ENCODE peak calls at places on chromosome 19, in eight cellular contexts. One of them, this sample, is unnamed.

GRCh38 chr19:41411682-41412265 is 14.2 kb downstream of the BCKDHA start:
- DNase-seq in activated B cell treated with CpG ODN at 0.5 μM for 24 hours: no peak
- DNase-seq in OCI-LY7: no peak
- DNase-seq in IMR-90: no peak
- DNase-seq in heart right ventricle: peak
- DNase-seq in GM04503: no peak
- DNase-seq in stimulated activated naive CD8-positive, alpha-beta T cell treated with anti-CD3 and anti-CD28 coated beads, Interleukin-15, amount 100 ng/mL, for 72 hours: no peak
- DNase-seq in transverse colon: no peak
- DNase-seq in this sample: no peak

GRCh38 chr19:14582894-14583340 is at the start of gene CLEC17A:
- DNase-seq in activated B cell treated with CpG ODN at 0.5 μM for 24 hours: peak
- DNase-seq in OCI-LY7: peak
- DNase-seq in IMR-90: no peak
- DNase-seq in heart right ventricle: no peak
- DNase-seq in GM04503: no peak
- DNase-seq in stimulated activated naive CD8-positive, alpha-beta T cell treated with anti-CD3 and anti-CD28 coated beads, Interleukin-15, amount 100 ng/mL, for 72 hours: no peak
- DNase-seq in transverse colon: no peak
- DNase-seq in this sample: no peak

GRCh38 chr19:16325161-16325527 is 518 bp downstream of the KLF2 start:
- DNase-seq in activated B cell treated with CpG ODN at 0.5 μM for 24 hours: peak
- DNase-seq in OCI-LY7: peak
- DNase-seq in IMR-90: no peak
- DNase-seq in heart right ventricle: peak
- DNase-seq in GM04503: no peak
- DNase-seq in stimulated activated naive CD8-positive, alpha-beta T cell treated with anti-CD3 and anti-CD28 coated beads, Interleukin-15, amount 100 ng/mL, for 72 hours: peak
- DNase-seq in transverse colon: peak
- DNase-seq in this sample: no peak

GRCh38 chr19:14550201-14550754 is 20.9 kb downstream of the TECR start:
- DNase-seq in activated B cell treated with CpG ODN at 0.5 μM for 24 hours: no peak
- DNase-seq in OCI-LY7: no peak
- DNase-seq in IMR-90: no peak
- DNase-seq in heart right ventricle: no peak
- DNase-seq in GM04503: no peak
- DNase-seq in stimulated activated naive CD8-positive, alpha-beta T cell treated with anti-CD3 and anti-CD28 coated beads, Interleukin-15, amount 100 ng/mL, for 72 hours: no peak
- DNase-seq in transverse colon: peak
- DNase-seq in this sample: no peak

GRCh38 chr19:32206065-32206464 is 139.3 kb upstream of the ZNF507 start:
- DNase-seq in activated B cell treated with CpG ODN at 0.5 μM for 24 hours: no peak
- DNase-seq in OCI-LY7: no peak
- DNase-seq in IMR-90: no peak
- DNase-seq in heart right ventricle: no peak
- DNase-seq in GM04503: no peak
- DNase-seq in stimulated activated naive CD8-positive, alpha-beta T cell treated with anti-CD3 and anti-CD28 coated beads, Interleukin-15, amount 100 ng/mL, for 72 hours: no peak
- DNase-seq in transverse colon: no peak
- DNase-seq in this sample: no peak

GRCh38 chr19:33702606-33703437 is 81.1 kb downstream of the CHST8 start:
- DNase-seq in activated B cell treated with CpG ODN at 0.5 μM for 24 hours: no peak
- DNase-seq in OCI-LY7: no peak
- DNase-seq in IMR-90: no peak
- DNase-seq in heart right ventricle: no peak
- DNase-seq in GM04503: no peak
- DNase-seq in stimulated activated naive CD8-positive, alpha-beta T cell treated with anti-CD3 and anti-CD28 coated beads, Interleukin-15, amount 100 ng/mL, for 72 hours: no peak
- DNase-seq in transverse colon: no peak
- DNase-seq in this sample: no peak

GRCh38 chr19:1228161-1228560 is 9.6 kb downstream of the CBARP start:
- DNase-seq in activated B cell treated with CpG ODN at 0.5 μM for 24 hours: no peak
- DNase-seq in OCI-LY7: no peak
- DNase-seq in IMR-90: no peak
- DNase-seq in heart right ventricle: no peak
- DNase-seq in GM04503: no peak
- DNase-seq in stimulated activated naive CD8-positive, alpha-beta T cell treated with anti-CD3 and anti-CD28 coated beads, Interleukin-15, amount 100 ng/mL, for 72 hours: no peak
- DNase-seq in transverse colon: no peak
- DNase-seq in this sample: no peak

GRCh38 chr19:31718898-31719297 is 369.7 kb upstream of the TSHZ3 start:
- DNase-seq in activated B cell treated with CpG ODN at 0.5 μM for 24 hours: no peak
- DNase-seq in OCI-LY7: no peak
- DNase-seq in IMR-90: no peak
- DNase-seq in heart right ventricle: no peak
- DNase-seq in GM04503: no peak
- DNase-seq in stimulated activated naive CD8-positive, alpha-beta T cell treated with anti-CD3 and anti-CD28 coated beads, Interleukin-15, amount 100 ng/mL, for 72 hours: no peak
- DNase-seq in transverse colon: no peak
- DNase-seq in this sample: no peak

GRCh38 chr19:4803736-4804695 is 12.5 kb downstream of the FEM1A start:
- DNase-seq in activated B cell treated with CpG ODN at 0.5 μM for 24 hours: peak
- DNase-seq in OCI-LY7: peak
- DNase-seq in IMR-90: peak
- DNase-seq in heart right ventricle: peak
- DNase-seq in GM04503: no peak
- DNase-seq in stimulated activated naive CD8-positive, alpha-beta T cell treated with anti-CD3 and anti-CD28 coated beads, Interleukin-15, amount 100 ng/mL, for 72 hours: peak
- DNase-seq in transverse colon: peak
- DNase-seq in this sample: no peak

GRCh38 chr19:34124828-34125227 is 47.5 kb upstream of the LSM14A start:
- DNase-seq in activated B cell treated with CpG ODN at 0.5 μM for 24 hours: no peak
- DNase-seq in OCI-LY7: no peak
- DNase-seq in IMR-90: no peak
- DNase-seq in heart right ventricle: no peak
- DNase-seq in GM04503: no peak
- DNase-seq in stimulated activated naive CD8-positive, alpha-beta T cell treated with anti-CD3 and anti-CD28 coated beads, Interleukin-15, amount 100 ng/mL, for 72 hours: no peak
- DNase-seq in transverse colon: no peak
- DNase-seq in this sample: no peak

GRCh38 chr19:41696402-41697197 is 8.5 kb upstream of the CEACAM7 start:
- DNase-seq in activated B cell treated with CpG ODN at 0.5 μM for 24 hours: peak
- DNase-seq in OCI-LY7: no peak
- DNase-seq in IMR-90: no peak
- DNase-seq in heart right ventricle: no peak
- DNase-seq in GM04503: no peak
- DNase-seq in stimulated activated naive CD8-positive, alpha-beta T cell treated with anti-CD3 and anti-CD28 coated beads, Interleukin-15, amount 100 ng/mL, for 72 hours: no peak
- DNase-seq in transverse colon: peak
- DNase-seq in this sample: no peak

GRCh38 chr19:8445488-8446001 is 770 bp downstream of the HNRNPM start:
- DNase-seq in activated B cell treated with CpG ODN at 0.5 μM for 24 hours: peak
- DNase-seq in OCI-LY7: peak
- DNase-seq in IMR-90: no peak
- DNase-seq in heart right ventricle: peak
- DNase-seq in GM04503: no peak
- DNase-seq in stimulated activated naive CD8-positive, alpha-beta T cell treated with anti-CD3 and anti-CD28 coated beads, Interleukin-15, amount 100 ng/mL, for 72 hours: peak
- DNase-seq in transverse colon: peak
- DNase-seq in this sample: no peak

GRCh38 chr19:48400018-48400742 is 6.7 kb downstream of the GRIN2D start:
- DNase-seq in activated B cell treated with CpG ODN at 0.5 μM for 24 hours: peak
- DNase-seq in OCI-LY7: no peak
- DNase-seq in IMR-90: peak
- DNase-seq in heart right ventricle: peak
- DNase-seq in GM04503: no peak
- DNase-seq in stimulated activated naive CD8-positive, alpha-beta T cell treated with anti-CD3 and anti-CD28 coated beads, Interleukin-15, amount 100 ng/mL, for 72 hours: no peak
- DNase-seq in transverse colon: peak
- DNase-seq in this sample: no peak

GRCh38 chr19:39182174-39182505 is 14.6 kb upstream of the NCCRP1 start:
- DNase-seq in activated B cell treated with CpG ODN at 0.5 μM for 24 hours: no peak
- DNase-seq in OCI-LY7: no peak
- DNase-seq in IMR-90: no peak
- DNase-seq in heart right ventricle: no peak
- DNase-seq in GM04503: no peak
- DNase-seq in stimulated activated naive CD8-positive, alpha-beta T cell treated with anti-CD3 and anti-CD28 coated beads, Interleukin-15, amount 100 ng/mL, for 72 hours: no peak
- DNase-seq in transverse colon: no peak
- DNase-seq in this sample: no peak

GRCh38 chr19:46788968-46789338 is 559 bp upstream of the SLC1A5 start:
- DNase-seq in activated B cell treated with CpG ODN at 0.5 μM for 24 hours: no peak
- DNase-seq in OCI-LY7: no peak
- DNase-seq in IMR-90: no peak
- DNase-seq in heart right ventricle: no peak
- DNase-seq in GM04503: no peak
- DNase-seq in stimulated activated naive CD8-positive, alpha-beta T cell treated with anti-CD3 and anti-CD28 coated beads, Interleukin-15, amount 100 ng/mL, for 72 hours: no peak
- DNase-seq in transverse colon: no peak
- DNase-seq in this sample: no peak

GRCh38 chr19:6773323-6773931 is 919 bp downstream of the VAV1 start:
- DNase-seq in activated B cell treated with CpG ODN at 0.5 μM for 24 hours: peak
- DNase-seq in OCI-LY7: peak
- DNase-seq in IMR-90: no peak
- DNase-seq in heart right ventricle: peak
- DNase-seq in GM04503: no peak
- DNase-seq in stimulated activated naive CD8-positive, alpha-beta T cell treated with anti-CD3 and anti-CD28 coated beads, Interleukin-15, amount 100 ng/mL, for 72 hours: peak
- DNase-seq in transverse colon: peak
- DNase-seq in this sample: no peak

GRCh38 chr19:35294328-35294727 is 2.4 kb downstream of the MAG start:
- DNase-seq in activated B cell treated with CpG ODN at 0.5 μM for 24 hours: no peak
- DNase-seq in OCI-LY7: no peak
- DNase-seq in IMR-90: no peak
- DNase-seq in heart right ventricle: no peak
- DNase-seq in GM04503: no peak
- DNase-seq in stimulated activated naive CD8-positive, alpha-beta T cell treated with anti-CD3 and anti-CD28 coated beads, Interleukin-15, amount 100 ng/mL, for 72 hours: no peak
- DNase-seq in transverse colon: no peak
- DNase-seq in this sample: no peak

GRCh38 chr19:50633359-50633758 is 6.3 kb downstream of the SYT3 start:
- DNase-seq in activated B cell treated with CpG ODN at 0.5 μM for 24 hours: no peak
- DNase-seq in OCI-LY7: no peak
- DNase-seq in IMR-90: no peak
- DNase-seq in heart right ventricle: no peak
- DNase-seq in GM04503: no peak
- DNase-seq in stimulated activated naive CD8-positive, alpha-beta T cell treated with anti-CD3 and anti-CD28 coated beads, Interleukin-15, amount 100 ng/mL, for 72 hours: no peak
- DNase-seq in transverse colon: no peak
- DNase-seq in this sample: no peak

GRCh38 chr19:17722655-17723240 is 3.5 kb downstream of the MAP1S start:
- DNase-seq in activated B cell treated with CpG ODN at 0.5 μM for 24 hours: no peak
- DNase-seq in OCI-LY7: no peak
- DNase-seq in IMR-90: no peak
- DNase-seq in heart right ventricle: no peak
- DNase-seq in GM04503: no peak
- DNase-seq in stimulated activated naive CD8-positive, alpha-beta T cell treated with anti-CD3 and anti-CD28 coated beads, Interleukin-15, amount 100 ng/mL, for 72 hours: no peak
- DNase-seq in transverse colon: no peak
- DNase-seq in this sample: no peak

GRCh38 chr19:19562665-19563347 is 24.7 kb downstream of the CILP2 start:
- DNase-seq in activated B cell treated with CpG ODN at 0.5 μM for 24 hours: no peak
- DNase-seq in OCI-LY7: no peak
- DNase-seq in IMR-90: no peak
- DNase-seq in heart right ventricle: no peak
- DNase-seq in GM04503: no peak
- DNase-seq in stimulated activated naive CD8-positive, alpha-beta T cell treated with anti-CD3 and anti-CD28 coated beads, Interleukin-15, amount 100 ng/mL, for 72 hours: peak
- DNase-seq in transverse colon: no peak
- DNase-seq in this sample: no peak

GRCh38 chr19:3983936-3984583 is 1.2 kb downstream of the EEF2 start:
- DNase-seq in activated B cell treated with CpG ODN at 0.5 μM for 24 hours: no peak
- DNase-seq in OCI-LY7: peak
- DNase-seq in IMR-90: peak
- DNase-seq in heart right ventricle: no peak
- DNase-seq in GM04503: no peak
- DNase-seq in stimulated activated naive CD8-positive, alpha-beta T cell treated with anti-CD3 and anti-CD28 coated beads, Interleukin-15, amount 100 ng/mL, for 72 hours: peak
- DNase-seq in transverse colon: peak
- DNase-seq in this sample: no peak

GRCh38 chr19:33492951-33493350 is 28.6 kb downstream of the PEPD start:
- DNase-seq in activated B cell treated with CpG ODN at 0.5 μM for 24 hours: no peak
- DNase-seq in OCI-LY7: no peak
- DNase-seq in IMR-90: no peak
- DNase-seq in heart right ventricle: no peak
- DNase-seq in GM04503: no peak
- DNase-seq in stimulated activated naive CD8-positive, alpha-beta T cell treated with anti-CD3 and anti-CD28 coated beads, Interleukin-15, amount 100 ng/mL, for 72 hours: no peak
- DNase-seq in transverse colon: no peak
- DNase-seq in this sample: no peak

GRCh38 chr19:49863935-49864320 is 3.4 kb downstream of the PNKP start:
- DNase-seq in activated B cell treated with CpG ODN at 0.5 μM for 24 hours: no peak
- DNase-seq in OCI-LY7: no peak
- DNase-seq in IMR-90: no peak
- DNase-seq in heart right ventricle: no peak
- DNase-seq in GM04503: no peak
- DNase-seq in stimulated activated naive CD8-positive, alpha-beta T cell treated with anti-CD3 and anti-CD28 coated beads, Interleukin-15, amount 100 ng/mL, for 72 hours: no peak
- DNase-seq in transverse colon: no peak
- DNase-seq in this sample: no peak

GRCh38 chr19:17996826-17997316 is 11.1 kb upstream of the ARRDC2 start:
- DNase-seq in activated B cell treated with CpG ODN at 0.5 μM for 24 hours: peak
- DNase-seq in OCI-LY7: peak
- DNase-seq in IMR-90: peak
- DNase-seq in heart right ventricle: peak
- DNase-seq in GM04503: no peak
- DNase-seq in stimulated activated naive CD8-positive, alpha-beta T cell treated with anti-CD3 and anti-CD28 coated beads, Interleukin-15, amount 100 ng/mL, for 72 hours: peak
- DNase-seq in transverse colon: peak
- DNase-seq in this sample: no peak

GRCh38 chr19:35949131-35949530 is 13.0 kb downstream of the LRFN3 start:
- DNase-seq in activated B cell treated with CpG ODN at 0.5 μM for 24 hours: no peak
- DNase-seq in OCI-LY7: no peak
- DNase-seq in IMR-90: no peak
- DNase-seq in heart right ventricle: no peak
- DNase-seq in GM04503: no peak
- DNase-seq in stimulated activated naive CD8-positive, alpha-beta T cell treated with anti-CD3 and anti-CD28 coated beads, Interleukin-15, amount 100 ng/mL, for 72 hours: no peak
- DNase-seq in transverse colon: no peak
- DNase-seq in this sample: no peak

GRCh38 chr19:49073514-49074378 is 1.2 kb upstream of the KCNA7 start:
- DNase-seq in activated B cell treated with CpG ODN at 0.5 μM for 24 hours: no peak
- DNase-seq in OCI-LY7: peak
- DNase-seq in IMR-90: no peak
- DNase-seq in heart right ventricle: no peak
- DNase-seq in GM04503: no peak
- DNase-seq in stimulated activated naive CD8-positive, alpha-beta T cell treated with anti-CD3 and anti-CD28 coated beads, Interleukin-15, amount 100 ng/mL, for 72 hours: no peak
- DNase-seq in transverse colon: no peak
- DNase-seq in this sample: no peak

GRCh38 chr19:40489882-40490230 is 23.1 kb downstream of the SPTBN4 start:
- DNase-seq in activated B cell treated with CpG ODN at 0.5 μM for 24 hours: no peak
- DNase-seq in OCI-LY7: no peak
- DNase-seq in IMR-90: no peak
- DNase-seq in heart right ventricle: no peak
- DNase-seq in GM04503: no peak
- DNase-seq in stimulated activated naive CD8-positive, alpha-beta T cell treated with anti-CD3 and anti-CD28 coated beads, Interleukin-15, amount 100 ng/mL, for 72 hours: no peak
- DNase-seq in transverse colon: no peak
- DNase-seq in this sample: no peak

GRCh38 chr19:52922841-52923781 is at the start of gene ZNF888:
- DNase-seq in activated B cell treated with CpG ODN at 0.5 μM for 24 hours: peak
- DNase-seq in OCI-LY7: peak
- DNase-seq in IMR-90: peak
- DNase-seq in heart right ventricle: peak
- DNase-seq in GM04503: peak
- DNase-seq in stimulated activated naive CD8-positive, alpha-beta T cell treated with anti-CD3 and anti-CD28 coated beads, Interleukin-15, amount 100 ng/mL, for 72 hours: peak
- DNase-seq in transverse colon: peak
- DNase-seq in this sample: peak

GRCh38 chr19:12774588-12775555 is at the start of gene HOOK2:
- DNase-seq in activated B cell treated with CpG ODN at 0.5 μM for 24 hours: no peak
- DNase-seq in OCI-LY7: no peak
- DNase-seq in IMR-90: no peak
- DNase-seq in heart right ventricle: no peak
- DNase-seq in GM04503: no peak
- DNase-seq in stimulated activated naive CD8-positive, alpha-beta T cell treated with anti-CD3 and anti-CD28 coated beads, Interleukin-15, amount 100 ng/mL, for 72 hours: peak
- DNase-seq in transverse colon: peak
- DNase-seq in this sample: no peak

This sample was measured in thoracic aorta.